ENCODE peak calls at places on chromosomes 13 and 19, in five cellular contexts. X is body of pancreas, A is HTR-8/SVneo, F is T1000, G is Daoy. H is an unnamed sample.

GRCh38 chr13:34250151-34250550 is 432.2 kb downstream of the RFC3 start:
- DNase-seq in G (no peak), F (no peak), X (no peak), A (no peak), H (no peak)

GRCh38 chr13:94090773-94091172 is 388.7 kb downstream of the DCT start:
- DNase-seq in G (no peak), A (no peak), X (no peak), F (no peak), H (no peak)

GRCh38 chr19:18839465-18840287 is 7.9 kb downstream of the UPF1 start:
- DNase-seq in F (no peak), X (peak), G (no peak), A (no peak), H (no peak)

GRCh38 chr19:49808762-49809154 is 4.3 kb downstream of the FUZ start:
- DNase-seq in G (peak), X (peak), A (no peak), F (peak), H (peak)

GRCh38 chr13:53010374-53011105 is 18.1 kb upstream of the OLFM4 start:
- DNase-seq in F (no peak), G (peak), X (peak), A (no peak), H (peak)

GRCh38 chr13:91359071-91359470 is 11.6 kb downstream of the MIR17HG start:
- DNase-seq in G (no peak), X (no peak), A (no peak), F (no peak), H (no peak)

GRCh38 chr13:28475916-28476725 is 18.8 kb downstream of the FLT1 start:
- DNase-seq in X (no peak), A (no peak), G (peak), F (no peak), H (no peak)

GRCh38 chr13:97977982-97978381 is 24.5 kb downstream of the IPO5 start:
- DNase-seq in X (no peak), F (no peak), G (no peak), A (no peak), H (no peak)

GRCh38 chr19:58056861-58057260 is 2.2 kb upstream of the ZNF135 start:
- DNase-seq in A (no peak), F (no peak), G (no peak), X (no peak), H (no peak)

GRCh38 chr19:6572217-6572616 is 18.7 kb downstream of the CD70 start:
- DNase-seq in F (no peak), X (peak), G (no peak), A (no peak), H (no peak)

GRCh38 chr19:45560038-45560437 is 24.6 kb downstream of the OPA3 start:
- DNase-seq in G (no peak), F (no peak), X (no peak), A (no peak), H (no peak)

GRCh38 chr13:94239135-94239534 is 240.3 kb downstream of the DCT start:
- DNase-seq in F (no peak), G (peak), A (peak), X (no peak), H (no peak)

GRCh38 chr19:14091086-14091884 is 734 bp upstream of the SAMD1 start:
- DNase-seq in F (peak), X (peak), G (peak), A (peak), H (peak)

GRCh38 chr13:73168993-73169401 is 110.2 kb downstream of the KLF5 start:
- DNase-seq in A (no peak), G (no peak), X (no peak), F (no peak), H (no peak)

GRCh38 chr13:58018865-58019264 is 387.3 kb downstream of the PCDH17 start:
- DNase-seq in X (no peak), F (no peak), A (no peak), G (no peak), H (no peak)

H was measured in left colon.